ENCODE peak calls at places on chromosomes 6 and 20, in seven cellular contexts. F is K562, D is HepG2, G is GM12878, K is SK-N-SH, B is H1, H is HCT116. U is an unnamed sample.

GRCh38 chr6:43217351-43217750 is 11.9 kb downstream of the DNPH1 start:
- DNase-seq in F (no peak), D (no peak), G (no peak), K (no peak), B (no peak), H (no peak), U (no peak)

GRCh38 chr6:42175860-42176259 is 2.7 kb downstream of the GUCA1A start:
- DNase-seq in F (no peak), D (peak), G (no peak), K (no peak), B (no peak), H (peak), U (no peak)

GRCh38 chr20:53104889-53105288 is 132.7 kb downstream of the TSHZ2 start:
- DNase-seq in F (no peak), D (no peak), G (no peak), K (no peak), B (no peak), H (no peak), U (no peak)

GRCh38 chr20:58714340-58714922 is 21.8 kb downstream of the NPEPL1 start:
- DNase-seq in F (no peak), D (no peak), G (no peak), K (peak), B (no peak), H (no peak), U (no peak)

GRCh38 chr6:158005626-158006180 is 24.0 kb downstream of the SYNJ2 start:
- DNase-seq in F (no peak), D (no peak), G (no peak), K (no peak), B (no peak), H (no peak), U (no peak)

GRCh38 chr6:70547313-70547712 is 19.4 kb upstream of the SDHAF4 start:
- DNase-seq in F (no peak), D (no peak), G (no peak), K (peak), B (no peak), H (no peak), U (peak)

GRCh38 chr20:2237059-2237458 is 58.7 kb upstream of the TGM3 start:
- DNase-seq in F (no peak), D (no peak), G (no peak), K (no peak), B (no peak), H (no peak), U (peak)

GRCh38 chr6:30837870-30838269 is 46.4 kb upstream of the DDR1 start:
- DNase-seq in F (no peak), D (no peak), G (no peak), K (no peak), B (no peak), H (no peak), U (no peak)

GRCh38 chr6:85747654-85748053 is 105.0 kb upstream of the SYNCRIP start:
- DNase-seq in F (no peak), D (peak), G (no peak), K (no peak), B (no peak), H (no peak), U (no peak)

GRCh38 chr6:18498408-18498807 is 111.3 kb downstream of the RNF144B start:
- DNase-seq in F (no peak), D (no peak), G (no peak), K (no peak), B (no peak), H (no peak), U (no peak)

GRCh38 chr6:145453376-145453775 is 281.9 kb downstream of the EPM2A start:
- DNase-seq in F (no peak), D (no peak), G (no peak), K (peak), B (no peak), H (peak), U (no peak)

GRCh38 chr6:152634773-152635172 is 2.4 kb downstream of the SYNE1 start:
- DNase-seq in F (no peak), D (no peak), G (no peak), K (no peak), B (no peak), H (no peak), U (no peak)

GRCh38 chr6:152637422-152638047 is 373 bp upstream of the SYNE1 start:
- DNase-seq in F (no peak), D (no peak), G (no peak), K (no peak), B (no peak), H (no peak), U (peak)

GRCh38 chr20:15339264-15339663 is 1001.9 kb upstream of the FLRT3 start:
- DNase-seq in F (no peak), D (no peak), G (no peak), K (no peak), B (no peak), H (no peak), U (no peak)

GRCh38 chr20:21393142-21393541 is 4.2 kb downstream of the NKX2-4 start:
- DNase-seq in F (no peak), D (no peak), G (no peak), K (no peak), B (no peak), H (no peak), U (no peak)

GRCh38 chr6:30939473-30939872 is 1.3 kb upstream of the MUCL3 start:
- DNase-seq in F (no peak), D (no peak), G (no peak), K (no peak), B (no peak), H (no peak), U (peak)

GRCh38 chr6:102356170-102356569 is 962.7 kb downstream of the GRIK2 start:
- DNase-seq in F (no peak), D (no peak), G (no peak), K (no peak), B (no peak), H (no peak), U (no peak)

GRCh38 chr6:11710968-11711643 is 67.5 kb downstream of the ADTRP start:
- DNase-seq in F (no peak), D (no peak), G (no peak), K (no peak), B (no peak), H (no peak), U (no peak)

GRCh38 chr6:116370328-116370716 is 425 bp upstream of the DSE start:
- DNase-seq in F (no peak), D (no peak), G (no peak), K (no peak), B (no peak), H (peak), U (peak)

GRCh38 chr6:37059344-37060194 is 54.1 kb downstream of the FGD2 start:
- DNase-seq in F (peak), D (peak), G (no peak), K (no peak), B (no peak), H (peak), U (peak)

GRCh38 chr6:130412556-130413290 is 46.9 kb downstream of the TMEM200A start:
- DNase-seq in F (no peak), D (no peak), G (no peak), K (no peak), B (no peak), H (no peak), U (no peak)

GRCh38 chr6:3343089-3343901 is 84.5 kb downstream of the PSMG4 start:
- DNase-seq in F (no peak), D (no peak), G (no peak), K (no peak), B (no peak), H (no peak), U (no peak)

GRCh38 chr6:125913864-125914351 is 42.7 kb upstream of the HINT3 start:
- DNase-seq in F (no peak), D (no peak), G (no peak), K (no peak), B (no peak), H (peak), U (no peak)

GRCh38 chr6:158259136-158259535 is 53.1 kb upstream of the TULP4 start:
- DNase-seq in F (no peak), D (no peak), G (no peak), K (no peak), B (no peak), H (no peak), U (no peak)

GRCh38 chr6:142015011-142015410 is 117.7 kb upstream of the GJE1 start:
- DNase-seq in F (no peak), D (no peak), G (no peak), K (no peak), B (no peak), H (peak), U (no peak)

GRCh38 chr20:52049001-52049731 is 142.4 kb downstream of the ZFP64 start:
- DNase-seq in F (no peak), D (no peak), G (no peak), K (no peak), B (no peak), H (no peak), U (no peak)

GRCh38 chr6:43992783-43993505 is 134.3 kb downstream of the MRPL14 start:
- DNase-seq in F (no peak), D (no peak), G (no peak), K (no peak), B (no peak), H (no peak), U (no peak)

GRCh38 chr20:49381558-49382493 is 100.6 kb downstream of the KCNB1 start:
- DNase-seq in F (no peak), D (no peak), G (no peak), K (peak), B (no peak), H (peak), U (peak)

GRCh38 chr6:87155920-87156600 is 695 bp downstream of the ZNF292 start:
- DNase-seq in F (peak), D (peak), G (no peak), K (peak), B (no peak), H (no peak), U (peak)

GRCh38 chr20:53757472-53757913 is 163.9 kb upstream of the ZNF217 start:
- DNase-seq in F (no peak), D (no peak), G (no peak), K (no peak), B (no peak), H (no peak), U (no peak)

GRCh38 chr6:43740321-43740960 is 29.6 kb upstream of the VEGFA start:
- DNase-seq in F (no peak), D (no peak), G (no peak), K (peak), B (no peak), H (no peak), U (no peak)

GRCh38 chr6:170232186-170233002 is 58.5 kb downstream of the DLL1 start:
- DNase-seq in F (no peak), D (no peak), G (no peak), K (no peak), B (no peak), H (no peak), U (no peak)

GRCh38 chr6:158706369-158706982 is 56.6 kb downstream of the SYTL3 start:
- DNase-seq in F (peak), D (peak), G (no peak), K (peak), B (no peak), H (peak), U (peak)

GRCh38 chr6:40996591-40997247 is 42.3 kb downstream of the UNC5CL start:
- DNase-seq in F (no peak), D (peak), G (no peak), K (no peak), B (no peak), H (no peak), U (no peak)

GRCh38 chr20:11492391-11492790 is 425.3 kb upstream of the BTBD3 start:
- DNase-seq in F (no peak), D (no peak), G (no peak), K (no peak), B (no peak), H (no peak), U (no peak)
- TF ChIP-seq JUND in F (no peak), D (no peak), G (no peak), K (no peak), B (no peak), H (no peak), U (no peak)

DNA sequence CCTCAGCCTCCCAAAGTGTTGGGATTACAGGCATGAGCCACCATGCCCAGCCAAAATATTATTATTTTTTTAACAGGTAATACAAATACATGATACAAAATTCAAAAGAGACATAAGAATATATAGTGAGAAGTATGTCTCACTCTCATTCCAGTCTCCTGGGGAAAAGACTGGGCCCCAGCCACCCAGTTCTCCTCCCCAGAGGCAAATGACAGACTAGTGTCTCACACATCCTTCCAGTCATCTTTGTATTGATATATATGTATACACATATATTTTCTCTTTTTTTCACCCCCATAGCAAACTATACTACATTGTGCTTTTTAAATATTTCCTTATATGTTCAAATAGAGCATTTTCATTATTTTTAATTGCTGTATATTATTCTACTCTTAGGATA is 8.3 kb downstream of the GSS start:
- DNase-seq in F (no peak), D (no peak), G (no peak), K (no peak), B (no peak), H (no peak), U (no peak)
- TF ChIP-seq JUND in F (no peak), D (no peak), G (no peak), K (no peak), B (no peak), H (no peak), U (no peak)

DNA sequence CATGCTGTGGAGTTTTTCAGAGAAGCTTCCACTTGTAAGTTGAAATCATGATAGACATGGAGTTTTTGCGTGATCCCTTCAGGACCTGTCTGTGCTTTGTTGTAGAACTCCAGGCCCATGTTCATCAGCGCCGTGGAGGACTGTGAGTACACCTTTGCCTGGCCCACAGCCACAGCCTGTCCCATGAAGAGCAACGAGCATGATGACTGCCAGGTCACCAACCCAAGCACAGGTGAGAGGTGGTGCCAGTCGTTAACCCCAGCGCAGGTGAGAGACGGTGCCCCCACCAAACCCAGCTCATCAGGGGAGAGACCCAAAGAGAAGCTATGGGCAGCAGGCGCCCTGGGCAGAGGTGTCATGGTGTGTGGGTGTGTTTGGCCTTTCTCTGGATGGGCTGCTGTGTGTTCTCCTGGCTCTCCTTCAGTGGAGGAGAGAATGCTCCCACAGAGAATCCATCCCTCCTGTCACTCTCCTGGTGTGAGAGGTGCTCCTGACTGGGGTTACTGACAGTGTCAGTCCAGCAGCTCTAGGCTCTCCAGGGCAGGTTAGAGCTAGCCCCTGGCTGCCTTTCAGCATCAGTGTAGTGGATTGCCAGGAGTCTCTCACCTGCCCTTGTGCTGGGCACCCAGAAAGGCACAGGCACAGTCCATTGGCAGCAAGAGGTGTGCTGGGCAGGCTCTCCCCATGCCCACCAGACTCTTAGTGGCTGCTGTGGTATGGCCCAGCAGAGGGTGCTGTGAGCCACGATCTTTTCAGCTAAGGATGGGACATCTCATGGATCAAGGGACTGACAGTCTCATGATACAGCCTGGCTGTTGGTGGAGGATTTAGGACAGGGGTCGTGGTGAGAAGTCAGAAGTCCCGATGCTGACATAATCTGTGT is 49.6 kb upstream of the SLC22A1 start:
- DNase-seq in F (no peak), D (no peak), G (no peak), K (no peak), B (no peak), H (no peak), U (no peak)
- TF ChIP-seq JUND in F (no peak), D (no peak), G (no peak), K (no peak), B (no peak), H (no peak), U (no peak)

GRCh38 chr20:63163596-63164560 is 52.1 kb downstream of the YTHDF1 start:
- DNase-seq in F (no peak), D (no peak), G (no peak), K (no peak), B (no peak), H (no peak), U (no peak)
- TF ChIP-seq JUND in F (no peak), D (no peak), G (no peak), K (no peak), B (no peak), H (no peak), U (no peak)

DNA sequence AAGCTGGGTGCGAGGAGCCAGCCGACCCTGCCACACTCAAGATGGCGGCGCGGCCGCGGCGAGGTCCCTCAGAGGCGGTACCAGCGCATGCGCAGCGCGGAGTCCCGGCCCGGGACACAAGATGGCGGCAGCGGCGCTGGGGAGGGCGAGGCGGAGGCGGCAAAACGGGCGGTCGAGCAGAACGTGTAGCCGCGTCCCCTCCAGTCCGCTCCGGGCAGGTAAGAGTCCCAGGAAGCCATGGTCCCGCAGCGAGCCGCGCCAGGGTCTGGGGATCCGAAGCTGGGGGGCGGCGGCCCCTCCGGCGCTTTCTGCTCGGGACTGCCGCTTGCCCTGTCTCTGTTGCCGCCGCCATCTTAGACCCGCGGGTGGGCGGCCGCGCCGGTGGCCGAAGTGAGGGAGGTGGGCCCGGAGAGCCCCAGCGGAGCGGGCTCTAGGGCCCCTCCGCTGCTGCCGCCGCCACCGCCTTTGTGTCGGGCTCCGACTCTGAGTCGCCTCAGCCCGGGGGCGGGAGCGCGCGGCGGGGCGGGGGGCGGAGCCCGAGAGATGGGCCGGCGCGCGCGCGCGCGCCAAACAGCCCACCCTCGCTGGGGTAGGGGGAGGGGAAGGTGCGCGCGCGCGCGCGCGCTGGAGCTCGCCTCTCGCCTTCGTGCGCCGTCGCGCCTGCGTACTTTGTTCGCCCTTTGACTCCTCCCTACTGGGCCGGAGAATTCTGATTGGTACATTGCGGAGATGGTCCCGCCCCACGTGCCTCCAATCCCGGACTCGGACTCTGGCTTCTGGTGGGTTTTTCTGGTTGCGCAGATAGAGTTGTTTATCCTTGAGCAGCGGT is at the start of gene PCIF1:
- DNase-seq in F (peak), D (peak), G (peak), K (peak), B (peak), H (peak), U (peak)
- TF ChIP-seq JUND in F (no peak), D (peak), G (peak), K (no peak), B (no peak), H (no peak), U (no peak)

GRCh38 chr6:164097557-164098398 is 683.3 kb downstream of the QKI start:
- DNase-seq in F (no peak), D (no peak), G (no peak), K (no peak), B (no peak), H (no peak), U (no peak)
- TF ChIP-seq JUND in F (peak), D (no peak), G (no peak), K (no peak), B (no peak), H (peak), U (no peak)

GRCh38 chr20:32737371-32738223 is 5.7 kb downstream of the COMMD7 start:
- DNase-seq in F (no peak), D (no peak), G (no peak), K (no peak), B (no peak), H (no peak), U (no peak)
- TF ChIP-seq JUND in F (no peak), D (no peak), G (no peak), K (no peak), B (no peak), H (no peak), U (no peak)

GRCh38 chr6:118680452-118681095 is 29.2 kb upstream of the CEP85L start:
- DNase-seq in F (peak), D (no peak), G (no peak), K (no peak), B (no peak), H (no peak), U (no peak)

GRCh38 chr6:118683881-118684872 is 32.8 kb upstream of the CEP85L start:
- DNase-seq in F (no peak), D (no peak), G (no peak), K (no peak), B (no peak), H (no peak), U (no peak)

GRCh38 chr6:118685823-118686449 is 34.5 kb upstream of the CEP85L start:
- DNase-seq in F (no peak), D (no peak), G (no peak), K (no peak), B (no peak), H (no peak), U (no peak)
- TF ChIP-seq JUND in F (no peak), D (no peak), G (no peak), K (no peak), B (no peak), H (no peak), U (no peak)

GRCh38 chr6:137808191-137808590 is 58.9 kb upstream of the TNFAIP3 start:
- DNase-seq in F (no peak), D (peak), G (no peak), K (no peak), B (no peak), H (no peak), U (no peak)
- TF ChIP-seq JUND in F (no peak), D (no peak), G (no peak), K (no peak), B (no peak), H (peak), U (no peak)

GRCh38 chr6:146985111-146985510 is 219.1 kb upstream of the STXBP5 start:
- DNase-seq in F (peak), D (peak), G (no peak), K (no peak), B (no peak), H (no peak), U (no peak)

GRCh38 chr6:146981981-146982380 is 222.2 kb upstream of the STXBP5 start:
- DNase-seq in F (no peak), D (peak), G (no peak), K (no peak), B (no peak), H (no peak), U (no peak)

GRCh38 chr6:146980900-146981329 is 223.3 kb upstream of the STXBP5 start:
- DNase-seq in F (no peak), D (peak), G (no peak), K (no peak), B (no peak), H (no peak), U (no peak)

GRCh38 chr6:146985966-146986365 is 218.3 kb upstream of the STXBP5 start:
- DNase-seq in F (no peak), D (no peak), G (no peak), K (no peak), B (no peak), H (no peak), U (no peak)

GRCh38 chr6:146984251-146984924 is 219.8 kb upstream of the STXBP5 start:
- DNase-seq in F (no peak), D (peak), G (no peak), K (no peak), B (no peak), H (no peak), U (no peak)
- TF ChIP-seq JUND in F (no peak), D (no peak), G (no peak), K (no peak), B (no peak), H (no peak), U (no peak)

U was measured in T47D.